ENCODE peak calls at places on chromosome 12, in eight cellular contexts. R is mucosa of descending colon, O is nephron progenitor cell, J is H1, V is lower leg skin, Y is choroid plexus epithelial cell, A is A549, T is mesothelial cell of epicardium. L is an unnamed sample.

GRCh38 chr12:62543324-62543723 is 76.7 kb downstream of the MON2 start:
- DNase-seq in R (no peak), O (no peak), J (no peak), V (no peak), Y (no peak), A (no peak), T (no peak), L (no peak)

GRCh38 chr12:23139026-23139425 is 514.1 kb downstream of the ETNK1 start:
- DNase-seq in R (no peak), O (no peak), J (no peak), V (no peak), Y (peak), A (no peak), T (no peak), L (no peak)

GRCh38 chr12:103850429-103850828 is 9.4 kb upstream of the NT5DC3 start:
- DNase-seq in R (no peak), O (no peak), J (no peak), V (no peak), Y (no peak), A (no peak), T (no peak), L (no peak)

GRCh38 chr12:42922512-42922865 is 332.9 kb upstream of the PRICKLE1 start:
- DNase-seq in R (no peak), O (no peak), J (no peak), V (no peak), Y (no peak), A (no peak), T (no peak), L (no peak)

GRCh38 chr12:13288937-13289643 is 92.6 kb downstream of the EMP1 start:
- DNase-seq in R (no peak), O (no peak), J (no peak), V (no peak), Y (no peak), A (no peak), T (no peak), L (no peak)

GRCh38 chr12:82659343-82660207 is 27.1 kb upstream of the TMTC2 start:
- DNase-seq in R (no peak), O (no peak), J (no peak), V (no peak), Y (peak), A (no peak), T (no peak), L (no peak)

GRCh38 chr12:42143401-42144173 is 1.1 kb downstream of the GXYLT1 start:
- DNase-seq in R (no peak), O (no peak), J (no peak), V (no peak), Y (peak), A (no peak), T (no peak), L (no peak)

GRCh38 chr12:2692156-2692555 is 102.6 kb upstream of the FKBP4 start:
- DNase-seq in R (no peak), O (no peak), J (no peak), V (no peak), Y (no peak), A (no peak), T (no peak), L (no peak)

GRCh38 chr12:84157170-84157569 is 755.4 kb downstream of the SLC6A15 start:
- DNase-seq in R (no peak), O (no peak), J (no peak), V (no peak), Y (no peak), A (no peak), T (no peak), L (no peak)

GRCh38 chr12:96108321-96108720 is 72.9 kb upstream of the LTA4H start:
- DNase-seq in R (peak), O (peak), J (no peak), V (peak), Y (no peak), A (no peak), T (no peak), L (no peak)

GRCh38 chr12:13390381-13390856 is 193.9 kb downstream of the EMP1 start:
- DNase-seq in R (peak), O (no peak), J (peak), V (peak), Y (peak), A (peak), T (peak), L (no peak)

GRCh38 chr12:127107744-127108143 is 1159.2 kb upstream of the TMEM132C start:
- DNase-seq in R (no peak), O (no peak), J (no peak), V (no peak), Y (no peak), A (no peak), T (no peak), L (no peak)

GRCh38 chr12:74599932-74600331 is 62.3 kb downstream of the ATXN7L3B start:
- DNase-seq in R (no peak), O (no peak), J (no peak), V (no peak), Y (no peak), A (no peak), T (no peak), L (no peak)

GRCh38 chr12:56389215-56389850 is 26.7 kb upstream of the APOF start:
- DNase-seq in R (no peak), O (no peak), J (no peak), V (no peak), Y (peak), A (no peak), T (no peak), L (no peak)

GRCh38 chr12:24751181-24751580 is 197.7 kb downstream of the BCAT1 start:
- DNase-seq in R (no peak), O (no peak), J (no peak), V (no peak), Y (peak), A (no peak), T (no peak), L (no peak)

GRCh38 chr12:6067152-6067916 is 57.1 kb downstream of the VWF start:
- DNase-seq in R (no peak), O (peak), J (peak), V (no peak), Y (peak), A (peak), T (no peak), L (no peak)
- TF ChIP-seq CTCF in R (no peak), O (peak), J (peak), V (no peak), Y (peak), A (peak), T (no peak), L (no peak)

DNA sequence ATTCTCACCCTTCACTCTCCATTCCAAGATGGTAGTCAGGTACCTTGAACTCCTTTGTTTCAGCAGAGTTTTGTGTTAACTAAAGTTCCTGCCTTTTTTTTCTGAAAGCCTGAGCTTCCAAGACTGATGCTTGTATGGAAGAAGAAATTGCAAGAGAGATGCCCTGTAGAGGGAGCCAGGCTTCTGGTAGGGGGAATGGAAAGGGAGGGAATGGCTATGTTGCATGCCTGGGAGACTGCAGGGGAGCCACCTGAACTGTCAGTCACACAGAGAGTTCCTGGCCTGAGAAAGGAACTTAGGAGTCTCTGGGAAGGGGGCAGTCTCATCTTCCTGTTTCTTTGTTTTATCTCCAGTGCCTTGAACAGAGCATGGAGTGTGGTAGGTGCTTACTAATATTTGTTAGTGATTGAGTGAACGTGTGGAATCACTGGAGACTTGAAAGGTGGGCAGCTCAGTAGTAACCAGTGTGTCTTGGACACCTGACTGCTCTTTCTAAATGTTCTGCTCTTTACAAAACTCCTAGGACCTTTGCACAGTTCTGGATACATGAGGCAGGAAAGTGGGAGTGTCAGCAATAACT is 132.2 kb downstream of the ANO4 start:
- DNase-seq in R (no peak), O (peak), J (peak), V (no peak), Y (peak), A (no peak), T (no peak), L (no peak)
- TF ChIP-seq CTCF in R (no peak), O (peak), J (peak), V (no peak), Y (peak), A (no peak), T (no peak), L (peak)

DNA sequence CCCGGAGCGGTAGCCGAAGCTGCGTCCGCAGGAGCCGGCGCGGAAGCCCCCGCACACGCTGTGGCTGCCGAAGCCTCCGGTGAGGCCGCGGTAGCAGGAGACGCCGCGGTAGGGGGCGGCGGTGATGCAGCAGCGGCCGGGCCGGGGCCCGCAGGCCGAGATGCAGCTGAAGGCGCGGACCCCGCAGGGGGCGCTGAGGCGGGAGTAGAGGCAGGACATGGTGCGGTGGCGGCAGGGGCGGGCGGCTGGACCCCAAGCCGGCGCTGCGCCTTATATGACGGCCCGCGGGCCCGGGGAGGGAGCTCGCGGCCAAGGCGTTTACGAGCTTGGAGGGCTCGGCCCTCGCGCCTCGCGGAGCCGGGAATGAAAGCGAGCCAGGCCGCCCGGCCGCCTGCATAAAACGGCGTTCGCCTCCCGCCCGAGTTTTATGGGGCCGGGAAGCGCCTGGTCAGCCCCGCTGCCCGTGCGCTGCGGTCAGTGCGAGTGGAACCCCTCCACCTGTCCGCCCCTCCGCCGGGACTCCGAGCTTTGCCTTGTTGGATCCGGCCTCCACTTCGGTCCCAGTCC is 16.0 kb upstream of the KRT86 start:
- DNase-seq in R (no peak), O (peak), J (peak), V (no peak), Y (peak), A (no peak), T (no peak), L (no peak)
- TF ChIP-seq CTCF in R (no peak), O (no peak), J (peak), V (no peak), Y (peak), A (no peak), T (no peak), L (no peak)

GRCh38 chr12:115093261-115093660 is 409.3 kb upstream of the TBX3 start:
- DNase-seq in R (no peak), O (no peak), J (no peak), V (no peak), Y (no peak), A (no peak), T (no peak), L (no peak)

GRCh38 chr12:115088328-115088994 is 404.5 kb upstream of the TBX3 start:
- DNase-seq in R (no peak), O (no peak), J (no peak), V (no peak), Y (no peak), A (no peak), T (no peak), L (no peak)

GRCh38 chr12:115088995-115089841 is 405.2 kb upstream of the TBX3 start:
- DNase-seq in R (no peak), O (no peak), J (no peak), V (no peak), Y (no peak), A (no peak), T (no peak), L (no peak)

GRCh38 chr12:115094163-115094816 is 410.3 kb upstream of the TBX3 start:
- DNase-seq in R (no peak), O (no peak), J (no peak), V (no peak), Y (no peak), A (no peak), T (no peak), L (no peak)

DNA sequence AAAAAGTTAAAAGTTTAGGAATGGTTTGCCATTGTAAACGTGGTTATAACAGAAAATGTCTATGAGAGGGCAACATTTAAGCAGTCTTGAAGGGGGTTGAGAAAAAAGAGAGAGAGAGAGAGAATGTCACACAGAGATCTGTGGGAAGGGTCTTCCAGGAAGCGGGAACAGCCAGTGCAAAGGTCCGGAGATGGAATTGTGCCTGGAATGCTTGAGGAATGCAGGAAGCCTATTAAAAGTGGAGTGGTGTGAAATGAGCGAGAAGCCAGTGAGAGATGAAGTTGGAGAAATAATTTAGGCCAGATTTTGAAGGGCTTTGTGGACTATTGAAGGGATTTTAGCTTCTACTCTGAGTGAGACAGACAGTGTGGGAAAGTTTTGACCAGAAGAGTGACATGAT is 406.8 kb upstream of the TBX3 start:
- DNase-seq in R (no peak), O (no peak), J (no peak), V (no peak), Y (no peak), A (no peak), T (no peak), L (no peak)
- TF ChIP-seq CTCF in R (no peak), O (no peak), J (no peak), V (no peak), Y (no peak), A (no peak), T (no peak), L (no peak)

GRCh38 chr12:112823582-112824149 is 32.1 kb downstream of the RPH3A start:
- DNase-seq in R (no peak), O (no peak), J (no peak), V (no peak), Y (no peak), A (peak), T (no peak), L (no peak)
- TF ChIP-seq CTCF in R (no peak), O (peak), J (peak), V (no peak), Y (peak), A (no peak), T (peak), L (no peak)

L was measured in GM06990.